ENCODE peak calls at places on chromosome 17, in nine cellular contexts. T, Z, K, D, L, W, E, G and U are unnamed samples.

GRCh38 chr17:82582208-82582607 is 62.7 kb downstream of the FOXK2 start:
- DNase-seq in T (no peak), Z (no peak), K (no peak), D (no peak), L (no peak), W (no peak), E (no peak), G (no peak), U (peak)

GRCh38 chr17:72657467-72658317 is 434.8 kb downstream of the SLC39A11 start:
- DNase-seq in T (no peak), Z (no peak), K (no peak), D (peak), L (no peak), W (no peak), E (no peak), G (no peak), U (peak)

GRCh38 chr17:78537217-78537860 is 39.9 kb downstream of the DNAH17 start:
- DNase-seq in T (no peak), Z (no peak), K (no peak), D (no peak), L (no peak), W (no peak), E (no peak), G (no peak), U (no peak)

GRCh38 chr17:7755095-7755890 is 37.7 kb downstream of the DNAH2 start:
- DNase-seq in T (no peak), Z (no peak), K (no peak), D (no peak), L (no peak), W (no peak), E (no peak), G (no peak), U (no peak)

GRCh38 chr17:35896011-35896587 is 15.9 kb upstream of the CCL5 start:
- DNase-seq in T (no peak), Z (no peak), K (no peak), D (no peak), L (no peak), W (no peak), E (no peak), G (no peak), U (no peak)

GRCh38 chr17:42311240-42312034 is 23.1 kb downstream of the STAT5A start:
- DNase-seq in T (no peak), Z (peak), K (peak), D (peak), L (peak), W (no peak), E (no peak), G (peak), U (peak)

GRCh38 chr17:57099165-57099564 is 14.1 kb downstream of the AKAP1 start:
- DNase-seq in T (no peak), Z (no peak), K (no peak), D (no peak), L (no peak), W (no peak), E (no peak), G (no peak), U (no peak)

GRCh38 chr17:15971882-15972281 is 27.0 kb downstream of the ADORA2B start:
- DNase-seq in T (no peak), Z (no peak), K (no peak), D (no peak), L (no peak), W (no peak), E (no peak), G (no peak), U (no peak)

GRCh38 chr17:5034063-5034462 is 1.2 kb downstream of the SLC52A1 start:
- DNase-seq in T (no peak), Z (no peak), K (peak), D (no peak), L (no peak), W (no peak), E (no peak), G (no peak), U (no peak)

GRCh38 chr17:81160747-81161453 is 4.4 kb upstream of the PVALEF start:
- DNase-seq in T (no peak), Z (no peak), K (no peak), D (no peak), L (no peak), W (no peak), E (no peak), G (peak), U (no peak)

GRCh38 chr17:21385281-21385845 is 9.2 kb downstream of the KCNJ12 start:
- DNase-seq in T (no peak), Z (no peak), K (no peak), D (no peak), L (no peak), W (no peak), E (no peak), G (no peak), U (no peak)

GRCh38 chr17:8792646-8793045 is 6.5 kb downstream of the MFSD6L start:
- DNase-seq in T (no peak), Z (no peak), K (peak), D (no peak), L (no peak), W (no peak), E (no peak), G (no peak), U (no peak)

GRCh38 chr17:83192161-83192788 is 112.9 kb downstream of the METRNL start:
- DNase-seq in T (no peak), Z (no peak), K (no peak), D (no peak), L (peak), W (no peak), E (no peak), G (peak), U (peak)

GRCh38 chr17:59853168-59853918 is 39.4 kb downstream of the TUBD1 start:
- DNase-seq in T (peak), Z (peak), K (peak), D (peak), L (no peak), W (no peak), E (peak), G (no peak), U (peak)

GRCh38 chr17:32929288-32929574 is 1.3 kb downstream of the TMEM98 start:
- DNase-seq in T (no peak), Z (no peak), K (no peak), D (peak), L (no peak), W (no peak), E (no peak), G (no peak), U (peak)

GRCh38 chr17:80762076-80762475 is 217.4 kb downstream of the RPTOR start:
- DNase-seq in T (no peak), Z (no peak), K (no peak), D (no peak), L (no peak), W (no peak), E (no peak), G (no peak), U (no peak)

GRCh38 chr17:6274310-6274709 is 160.6 kb downstream of the AIPL1 start:
- DNase-seq in T (no peak), Z (no peak), K (no peak), D (no peak), L (no peak), W (no peak), E (no peak), G (no peak), U (no peak)

GRCh38 chr17:6276711-6277110 is 158.2 kb downstream of the AIPL1 start:
- DNase-seq in T (no peak), Z (no peak), K (no peak), D (peak), L (no peak), W (no peak), E (no peak), G (no peak), U (no peak)

DNA sequence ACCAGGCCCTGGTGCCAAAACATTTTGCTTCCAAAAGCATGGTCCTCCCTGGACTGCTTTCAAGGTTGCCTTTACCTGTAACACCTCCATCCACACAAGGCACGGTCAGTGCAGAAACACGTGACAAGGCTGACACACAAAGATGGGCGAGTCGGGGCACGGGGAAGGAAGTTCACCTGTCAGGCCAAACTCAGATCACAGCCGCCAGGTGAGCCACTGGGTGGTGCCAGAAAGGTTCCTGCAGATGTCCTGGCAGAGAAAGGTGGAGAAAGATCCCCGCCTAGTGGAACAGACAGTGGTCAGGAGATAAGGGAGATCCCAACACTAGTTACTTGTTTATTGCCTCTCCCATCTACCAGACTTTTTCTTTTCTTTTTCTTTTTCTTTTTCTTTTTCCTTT is 155.3 kb downstream of the AIPL1 start:
- DNase-seq in T (no peak), Z (no peak), K (peak), D (peak), L (no peak), W (peak), E (no peak), G (no peak), U (no peak)
- TF ChIP-seq CTCF in T (no peak), Z (no peak), K (peak), D (peak), L (no peak), W (peak), E (peak), G (no peak), U (no peak)

DNA sequence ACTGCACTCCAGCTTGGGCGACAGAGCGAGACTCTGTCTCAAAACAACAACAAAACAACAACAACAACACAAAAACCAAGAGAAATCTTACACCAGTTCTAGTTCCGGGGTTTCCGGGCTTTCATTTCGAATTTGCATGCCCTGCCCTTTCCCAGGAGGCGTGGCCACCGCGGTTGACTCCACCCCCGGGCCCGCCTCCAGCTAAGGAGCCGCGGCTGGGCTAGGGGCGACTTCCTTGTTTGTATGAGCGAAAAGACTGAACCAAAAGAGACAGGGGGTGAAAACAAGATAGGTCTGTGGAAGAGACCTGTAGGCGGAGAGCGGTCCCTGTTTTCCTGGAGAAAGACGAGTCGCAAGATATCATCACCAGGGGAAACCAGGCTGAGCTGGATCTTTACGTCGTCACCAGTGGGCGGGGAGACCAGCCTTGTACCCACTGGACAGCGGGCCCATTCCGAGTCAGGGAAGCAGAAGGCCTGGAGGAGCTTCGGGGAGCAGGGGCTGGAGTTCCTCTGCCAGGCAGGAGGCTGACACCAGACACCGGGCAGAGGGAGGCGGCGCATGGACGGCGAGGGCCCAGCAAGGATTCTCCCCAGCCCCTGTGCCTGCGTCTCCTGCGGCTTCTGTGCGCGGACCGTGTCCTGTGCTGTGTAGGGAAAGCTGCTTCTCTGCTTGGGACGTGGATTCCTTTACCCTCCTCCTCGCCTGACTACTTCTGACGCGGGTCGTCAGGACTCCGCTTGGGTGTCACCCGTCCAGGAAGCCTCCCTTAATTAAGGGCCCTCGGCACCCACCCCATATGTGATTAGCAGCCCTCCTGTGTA is 10.4 kb upstream of the ARL4D start:
- DNase-seq in T (peak), Z (peak), K (peak), D (peak), L (peak), W (peak), E (peak), G (peak), U (peak)
- TF ChIP-seq CTCF in T (no peak), Z (no peak), K (no peak), D (no peak), L (peak), W (no peak), E (no peak), G (no peak), U (no peak)

DNA sequence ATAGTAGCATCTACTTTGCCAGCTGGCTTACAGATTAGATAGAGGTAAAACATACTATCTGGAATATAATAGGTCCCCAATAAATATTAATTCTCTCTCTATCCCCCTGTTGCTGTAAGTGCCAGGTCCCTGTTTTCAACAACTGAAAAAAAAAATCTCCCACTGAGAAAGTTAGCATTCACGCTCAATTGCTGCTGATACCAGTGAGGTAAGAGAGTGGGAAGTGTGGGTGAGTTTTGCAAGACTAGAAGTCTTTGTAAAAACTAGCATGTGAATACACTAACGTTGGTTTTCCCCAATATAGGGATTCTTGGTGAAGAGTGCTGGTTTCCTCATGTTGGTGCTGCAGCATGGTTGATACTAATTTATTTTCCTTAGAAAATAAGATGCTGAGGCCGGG is 11.7 kb upstream of the TAOK1 start:
- DNase-seq in T (no peak), Z (no peak), K (no peak), D (no peak), L (no peak), W (no peak), E (peak), G (no peak), U (no peak)
- TF ChIP-seq CTCF in T (no peak), Z (no peak), K (no peak), D (no peak), L (no peak), W (no peak), E (no peak), G (no peak), U (no peak)

DNA sequence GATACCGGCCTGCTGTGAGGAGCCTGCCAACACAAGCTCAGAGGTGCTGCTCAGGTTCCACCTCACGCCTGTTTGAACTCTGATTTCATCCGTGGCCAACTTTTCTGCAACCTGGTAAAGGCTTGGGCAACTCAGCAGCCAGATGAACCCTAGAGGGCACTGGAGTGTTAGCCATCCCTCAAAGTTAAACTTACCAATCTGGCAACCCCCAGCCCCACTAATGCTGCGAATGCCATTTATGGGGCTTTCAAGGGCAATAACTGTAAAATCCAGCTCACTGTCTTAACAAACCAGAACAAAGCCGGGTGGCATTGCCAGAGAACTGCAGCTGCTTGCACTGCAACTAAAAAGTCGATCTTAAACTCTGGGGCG is 105.5 kb downstream of the AXIN2 start:
- DNase-seq in T (peak), Z (peak), K (peak), D (peak), L (no peak), W (no peak), E (no peak), G (no peak), U (peak)
- TF ChIP-seq CTCF in T (peak), Z (no peak), K (peak), D (peak), L (no peak), W (peak), E (peak), G (peak), U (peak)

DNA sequence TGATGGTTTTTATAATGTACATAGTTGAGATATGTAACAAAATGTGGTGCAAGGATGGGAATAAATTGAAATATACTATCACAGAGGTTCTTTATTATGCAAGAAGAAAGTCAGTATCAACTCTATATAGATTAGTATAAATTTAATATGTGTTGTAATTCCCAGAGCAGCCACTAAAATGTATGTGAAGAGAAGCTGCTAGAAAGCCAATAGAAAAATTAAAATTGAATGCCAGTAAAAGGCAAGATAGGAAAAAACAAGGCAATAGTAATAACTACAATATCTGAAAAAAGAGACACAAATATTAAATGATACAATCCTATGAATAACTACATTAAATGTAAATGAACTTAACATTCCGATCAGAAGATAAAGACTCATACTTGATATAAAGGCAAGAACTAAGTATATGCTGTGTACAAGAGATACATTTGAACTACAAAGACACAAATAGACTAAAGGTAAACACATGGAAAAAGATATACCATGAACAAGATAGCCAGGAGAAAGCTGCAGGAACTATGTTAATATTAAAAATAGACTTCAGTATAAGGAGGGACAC is 92.0 kb downstream of the ABCA8 start:
- DNase-seq in T (no peak), Z (no peak), K (no peak), D (no peak), L (no peak), W (no peak), E (no peak), G (no peak), U (no peak)
- TF ChIP-seq CTCF in T (no peak), Z (no peak), K (peak), D (no peak), L (no peak), W (no peak), E (no peak), G (no peak), U (no peak)